ENCODE peak calls at places on chromosomes 2 and 18, in ten cellular contexts. One of them, this sample, is unnamed.

GRCh38 chr18:49249523-49249922 is 210.9 kb downstream of the DYM start:
- DNase-seq in left colon: no peak
- DNase-seq in frontal cortex: no peak
- DNase-seq in HFF-Myc: peak; percentile 27
- DNase-seq in heart left ventricle: no peak
- DNase-seq in cerebellar cortex: no peak
- DNase-seq in SJCRH30: no peak
- DNase-seq in hypothalamus: no peak
- DNase-seq in SW 1271: no peak
- DNase-seq in left cardiac atrium: no peak
- DNase-seq in this sample: no peak

GRCh38 chr2:33848486-33848885 is 249.4 kb upstream of the FAM98A start:
- DNase-seq in left cardiac atrium: no peak
- DNase-seq in SJCRH30: no peak
- DNase-seq in frontal cortex: no peak
- DNase-seq in heart left ventricle: no peak
- DNase-seq in cerebellar cortex: no peak
- DNase-seq in HFF-Myc: no peak
- DNase-seq in SW 1271: peak; percentile 30
- DNase-seq in hypothalamus: no peak
- DNase-seq in left colon: no peak
- DNase-seq in this sample: no peak

GRCh38 chr18:60372141-60372540 is 434 bp downstream of the MC4R start:
- DNase-seq in SW 1271: no peak
- DNase-seq in SJCRH30: no peak
- DNase-seq in heart left ventricle: no peak
- DNase-seq in HFF-Myc: no peak
- DNase-seq in cerebellar cortex: no peak
- DNase-seq in hypothalamus: no peak
- DNase-seq in left colon: no peak
- DNase-seq in left cardiac atrium: no peak
- DNase-seq in frontal cortex: no peak
- DNase-seq in this sample: no peak

GRCh38 chr2:218129756-218130155 is 3.9 kb downstream of the CXCR2 start:
- DNase-seq in left cardiac atrium: no peak
- DNase-seq in left colon: no peak
- DNase-seq in HFF-Myc: no peak
- DNase-seq in SJCRH30: no peak
- DNase-seq in hypothalamus: no peak
- DNase-seq in cerebellar cortex: no peak
- DNase-seq in SW 1271: no peak
- DNase-seq in heart left ventricle: no peak
- DNase-seq in frontal cortex: no peak
- DNase-seq in this sample: no peak

GRCh38 chr2:7881038-7881437 is 800.8 kb upstream of the ID2 start:
- DNase-seq in frontal cortex: no peak
- DNase-seq in left colon: no peak
- DNase-seq in heart left ventricle: no peak
- DNase-seq in left cardiac atrium: no peak
- DNase-seq in HFF-Myc: no peak
- DNase-seq in hypothalamus: no peak
- DNase-seq in SW 1271: no peak
- DNase-seq in cerebellar cortex: no peak
- DNase-seq in SJCRH30: no peak
- DNase-seq in this sample: no peak

GRCh38 chr2:142880275-142880674 is 2.8 kb downstream of the KYNU start:
- DNase-seq in left colon: no peak
- DNase-seq in heart left ventricle: no peak
- DNase-seq in frontal cortex: no peak
- DNase-seq in hypothalamus: no peak
- DNase-seq in SJCRH30: no peak
- DNase-seq in HFF-Myc: no peak
- DNase-seq in left cardiac atrium: no peak
- DNase-seq in cerebellar cortex: no peak
- DNase-seq in SW 1271: no peak
- DNase-seq in this sample: no peak

GRCh38 chr2:55168221-55169154 is 63.6 kb downstream of the CLHC1 start:
- DNase-seq in HFF-Myc: no peak
- DNase-seq in left colon: peak; percentile 62
- DNase-seq in hypothalamus: peak; percentile 68
- DNase-seq in frontal cortex: peak; percentile 29
- DNase-seq in SW 1271: no peak
- DNase-seq in SJCRH30: peak; percentile 56
- DNase-seq in heart left ventricle: no peak
- DNase-seq in cerebellar cortex: peak; percentile 85
- DNase-seq in left cardiac atrium: peak; percentile 48
- DNase-seq in this sample: peak; percentile 56

GRCh38 chr18:32929213-32929612 is 156.4 kb upstream of the KLHL14 start:
- DNase-seq in left colon: no peak
- DNase-seq in hypothalamus: no peak
- DNase-seq in heart left ventricle: no peak
- DNase-seq in SJCRH30: no peak
- DNase-seq in left cardiac atrium: no peak
- DNase-seq in frontal cortex: no peak
- DNase-seq in cerebellar cortex: no peak
- DNase-seq in HFF-Myc: no peak
- DNase-seq in SW 1271: no peak
- DNase-seq in this sample: no peak

GRCh38 chr2:65934992-65935629 is 499.8 kb upstream of the MEIS1 start:
- DNase-seq in left colon: no peak
- DNase-seq in SW 1271: no peak
- DNase-seq in frontal cortex: no peak
- DNase-seq in SJCRH30: no peak
- DNase-seq in cerebellar cortex: no peak
- DNase-seq in hypothalamus: no peak
- DNase-seq in HFF-Myc: no peak
- DNase-seq in left cardiac atrium: no peak
- DNase-seq in heart left ventricle: no peak
- DNase-seq in this sample: no peak

GRCh38 chr2:41580806-41581205 is 467.0 kb upstream of the PKDCC start:
- DNase-seq in frontal cortex: no peak
- DNase-seq in cerebellar cortex: no peak
- DNase-seq in SJCRH30: no peak
- DNase-seq in left cardiac atrium: no peak
- DNase-seq in HFF-Myc: no peak
- DNase-seq in heart left ventricle: no peak
- DNase-seq in hypothalamus: no peak
- DNase-seq in left colon: no peak
- DNase-seq in SW 1271: no peak
- DNase-seq in this sample: no peak

GRCh38 chr2:238847841-238848565 is at the start of gene TWIST2:
- DNase-seq in hypothalamus: peak; percentile 24
- DNase-seq in cerebellar cortex: peak; percentile 52
- DNase-seq in frontal cortex: peak; percentile 63
- DNase-seq in heart left ventricle: peak; percentile 83
- DNase-seq in left cardiac atrium: peak; percentile 88
- DNase-seq in HFF-Myc: peak; percentile 95
- DNase-seq in SW 1271: peak; percentile 66
- DNase-seq in left colon: peak; percentile 45
- DNase-seq in SJCRH30: no peak
- DNase-seq in this sample: peak; percentile 38

GRCh38 chr2:50674876-50675275 is 357.1 kb downstream of the NRXN1 start:
- DNase-seq in heart left ventricle: no peak
- DNase-seq in left cardiac atrium: no peak
- DNase-seq in hypothalamus: no peak
- DNase-seq in frontal cortex: no peak
- DNase-seq in SJCRH30: peak; percentile 23
- DNase-seq in HFF-Myc: no peak
- DNase-seq in SW 1271: no peak
- DNase-seq in cerebellar cortex: no peak
- DNase-seq in left colon: no peak
- DNase-seq in this sample: no peak

GRCh38 chr2:209471037-209471436 is 47.2 kb downstream of the MAP2 start:
- DNase-seq in HFF-Myc: no peak
- DNase-seq in left cardiac atrium: no peak
- DNase-seq in frontal cortex: no peak
- DNase-seq in SW 1271: no peak
- DNase-seq in heart left ventricle: no peak
- DNase-seq in left colon: no peak
- DNase-seq in SJCRH30: no peak
- DNase-seq in cerebellar cortex: no peak
- DNase-seq in hypothalamus: no peak
- DNase-seq in this sample: no peak

GRCh38 chr2:209208211-209208610 is 215.6 kb upstream of the MAP2 start:
- DNase-seq in SJCRH30: no peak
- DNase-seq in frontal cortex: no peak
- DNase-seq in left colon: peak; percentile 56
- DNase-seq in hypothalamus: peak; percentile 22
- DNase-seq in heart left ventricle: no peak
- DNase-seq in SW 1271: no peak
- DNase-seq in cerebellar cortex: peak; percentile 16
- DNase-seq in left cardiac atrium: no peak
- DNase-seq in HFF-Myc: no peak
- DNase-seq in this sample: no peak

GRCh38 chr2:239528146-239528545 is 127.3 kb upstream of the HDAC4 start:
- DNase-seq in frontal cortex: no peak
- DNase-seq in HFF-Myc: no peak
- DNase-seq in SW 1271: no peak
- DNase-seq in SJCRH30: no peak
- DNase-seq in hypothalamus: no peak
- DNase-seq in cerebellar cortex: no peak
- DNase-seq in left colon: no peak
- DNase-seq in heart left ventricle: peak; percentile 33
- DNase-seq in left cardiac atrium: peak; percentile 5
- DNase-seq in this sample: no peak